ENCODE peak calls at places on chromosomes 3 and 15, in eight cellular contexts. K is PC-3, C is MM.1S, Y is ovary, E is right atrium auricular region, P is IMR-90, S is tibial artery, Q is hepatocyte. A is an unnamed sample. For H3K4me1, the result is how much of the 10 kb centered on the place peaks cover.

GRCh38 chr3:10870296-10870695 is 54.3 kb downstream of the SLC6A11 start:
- DNase-seq in E (no peak), K (no peak), C (no peak), Q (no peak), S (no peak), P (no peak), Y (no peak), A (no peak)

GRCh38 chr3:141669434-141669833 is 68.7 kb upstream of the RNF7 start:
- DNase-seq in Y (no peak), Q (no peak), C (no peak), S (no peak), P (no peak), E (no peak), K (no peak), A (no peak)

GRCh38 chr15:101657968-101658784 is 6.0 kb upstream of the TM2D3 start:
- DNase-seq in Q (no peak), C (no peak), E (no peak), P (no peak), Y (no peak), K (no peak), S (no peak), A (peak)

GRCh38 chr15:45162771-45163507 is 24.8 kb downstream of the SHF start:
- DNase-seq in S (peak), P (peak), Q (peak), K (peak), C (peak), Y (peak), E (peak), A (peak)

GRCh38 chr3:194705227-194705626 is 19.5 kb downstream of the FAM43A start:
- DNase-seq in E (no peak), K (no peak), Q (no peak), Y (no peak), C (no peak), S (no peak), P (no peak), A (no peak)

GRCh38 chr15:37071134-37071533 is 29.2 kb downstream of the MEIS2 start:
- DNase-seq in C (no peak), S (no peak), P (no peak), K (no peak), Q (no peak), Y (no peak), E (no peak), A (no peak)

GRCh38 chr15:82300883-82301282 is 38.3 kb downstream of the SAXO2 start:
- DNase-seq in S (no peak), Y (no peak), C (no peak), E (no peak), P (no peak), K (no peak), Q (no peak), A (peak)

GRCh38 chr3:52714335-52715302 is 8.7 kb downstream of the SPCS1 start:
- DNase-seq in C (no peak), E (no peak), Y (no peak), P (no peak), Q (peak), S (no peak), K (no peak), A (no peak)

GRCh38 chr15:70245932-70246622 is 148.4 kb upstream of the TLE3 start:
- DNase-seq in P (peak), Y (no peak), S (peak), Q (no peak), C (no peak), K (peak), E (no peak), A (peak)

GRCh38 chr3:3799173-3800075 is at the start of gene LRRN1:
- DNase-seq in Q (peak), P (no peak), S (peak), Y (peak), C (peak), E (no peak), K (no peak), A (peak)

GRCh38 chr15:95712785-95713184 is 617.7 kb upstream of the NR2F2 start:
- DNase-seq in E (no peak), C (no peak), P (peak), K (peak), Y (no peak), S (no peak), Q (no peak), A (no peak)

GRCh38 chr15:45091161-45091560 is 22.8 kb downstream of the DUOX2 start:
- DNase-seq in Y (no peak), C (no peak), Q (peak), P (peak), E (no peak), S (no peak), K (no peak), A (no peak)

GRCh38 chr3:169841171-169841570 is 28.5 kb upstream of the LRRC34 start:
- DNase-seq in K (no peak), Y (no peak), P (no peak), E (no peak), S (no peak), C (no peak), Q (no peak), A (no peak)

GRCh38 chr3:20935791-20936190 is 749.8 kb upstream of the SGO1 start:
- DNase-seq in S (no peak), Q (no peak), E (no peak), C (no peak), P (no peak), Y (no peak), K (no peak), A (no peak)

GRCh38 chr15:48473667-48474066 is 142.4 kb downstream of the DUT start:
- DNase-seq in Y (no peak), Q (no peak), P (no peak), C (no peak), E (no peak), K (no peak), S (no peak), A (no peak)

GRCh38 chr15:28913171-28913765 is 27.5 kb downstream of the APBA2 start:
- DNase-seq in K (no peak), P (peak), S (no peak), E (no peak), Q (no peak), Y (no peak), C (no peak), A (no peak)

GRCh38 chr15:45429974-45430792 is 51.8 kb upstream of the GATM start:
- DNase-seq in C (peak), K (peak), E (peak), P (peak), Y (peak), S (peak), Q (peak), A (peak)

GRCh38 chr3:197183582-197183981 is 114.8 kb downstream of the DLG1 start:
- DNase-seq in E (no peak), C (no peak), P (no peak), S (no peak), Y (no peak), Q (no peak), K (no peak), A (no peak)

GRCh38 chr3:197186887-197187588 is 111.4 kb downstream of the DLG1 start:
- DNase-seq in K (peak), Q (peak), P (peak), S (no peak), Y (no peak), C (peak), E (no peak), A (no peak)

GRCh38 chr3:197178998-197179397 is 119.4 kb downstream of the DLG1 start:
- DNase-seq in P (no peak), Y (no peak), E (no peak), K (no peak), S (no peak), C (no peak), Q (no peak), A (no peak)

GRCh38 chr3:197181751-197182150 is 116.7 kb downstream of the DLG1 start:
- DNase-seq in Y (no peak), S (peak), C (no peak), E (no peak), P (peak), K (no peak), Q (peak), A (peak)
- H3K4me3 ChIP-seq in Y (no peak), S (no peak), C (no peak), E (no peak), P (no peak), K (no peak), Q (no peak), A (no peak)

GRCh38 chr3:42115223-42115622 is 24.1 kb downstream of the TRAK1 start:
- DNase-seq in C (no peak), Q (no peak), P (no peak), K (no peak), Y (no peak), E (no peak), S (no peak), A (no peak)

GRCh38 chr3:42115946-42116345 is 24.8 kb downstream of the TRAK1 start:
- DNase-seq in E (no peak), S (no peak), K (no peak), Y (no peak), Q (no peak), C (no peak), P (no peak), A (no peak)

GRCh38 chr3:42116466-42116865 is 25.3 kb downstream of the TRAK1 start:
- DNase-seq in E (no peak), Q (no peak), K (no peak), P (peak), Y (no peak), C (no peak), S (no peak), A (no peak)

GRCh38 chr3:42118762-42119361 is 27.7 kb downstream of the TRAK1 start:
- DNase-seq in E (no peak), K (peak), S (no peak), Q (peak), P (peak), C (peak), Y (no peak), A (no peak)

GRCh38 chr3:42117175-42118008 is 26.2 kb downstream of the TRAK1 start:
- DNase-seq in Q (peak), C (no peak), E (no peak), P (peak), S (peak), K (peak), Y (no peak), A (peak)
- TF ChIP-seq CTCF in Q (peak), C (no peak), E (no peak), P (peak), S (peak), K (peak), Y (no peak), A (peak)

GRCh38 chr3:111739241-111739952 is 119.7 kb upstream of the PHLDB2 start:
- DNase-seq in E (no peak), S (no peak), C (no peak), K (peak), P (peak), Q (no peak), Y (no peak), A (no peak)

GRCh38 chr3:111738238-111738637 is 120.8 kb upstream of the PHLDB2 start:
- DNase-seq in K (no peak), Y (no peak), P (no peak), S (no peak), E (no peak), Q (no peak), C (peak), A (no peak)

GRCh38 chr3:111738790-111739189 is 120.3 kb upstream of the PHLDB2 start:
- DNase-seq in Y (no peak), Q (no peak), S (no peak), K (no peak), E (no peak), P (no peak), C (no peak), A (no peak)

GRCh38 chr3:111737056-111737711 is 121.9 kb upstream of the PHLDB2 start:
- DNase-seq in Y (peak), C (no peak), K (no peak), E (no peak), P (no peak), S (no peak), Q (no peak), A (no peak)

GRCh38 chr3:111737712-111738097 is 121.4 kb upstream of the PHLDB2 start:
- DNase-seq in Y (peak), Q (peak), P (peak), S (peak), C (peak), E (peak), K (peak), A (peak)
- H3K4me1 ChIP-seq in Y (under half), Q (under half), P (under half), S (under half), C (under half), E (under half), K (half or more), A (under half)

DNA sequence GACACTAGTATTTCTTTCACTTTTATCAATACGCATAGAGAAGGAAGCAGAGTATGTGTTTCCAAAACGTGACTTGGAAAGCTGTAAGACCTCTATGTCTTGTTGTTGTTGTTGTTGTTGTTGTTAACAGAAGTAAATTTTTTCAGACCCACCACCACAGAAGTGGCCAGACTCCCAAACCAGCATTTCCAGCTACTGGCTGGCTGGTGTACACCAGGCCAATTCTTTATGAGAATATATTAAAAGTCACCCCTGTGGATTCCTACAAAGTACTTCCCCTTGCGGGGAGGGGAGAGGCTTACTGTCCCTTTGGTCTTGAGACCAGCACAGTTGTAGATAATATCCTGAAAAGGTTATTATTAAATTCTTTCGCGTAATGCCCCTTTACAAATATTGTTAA is 1.6 kb upstream of the FOXP1 start:
- DNase-seq in E (no peak), C (no peak), P (no peak), S (peak), Y (no peak), Q (no peak), K (peak), A (no peak)
- H3K4me3 ChIP-seq in E (no peak), C (no peak), P (no peak), S (peak), Y (no peak), Q (no peak), K (peak), A (no peak)

DNA sequence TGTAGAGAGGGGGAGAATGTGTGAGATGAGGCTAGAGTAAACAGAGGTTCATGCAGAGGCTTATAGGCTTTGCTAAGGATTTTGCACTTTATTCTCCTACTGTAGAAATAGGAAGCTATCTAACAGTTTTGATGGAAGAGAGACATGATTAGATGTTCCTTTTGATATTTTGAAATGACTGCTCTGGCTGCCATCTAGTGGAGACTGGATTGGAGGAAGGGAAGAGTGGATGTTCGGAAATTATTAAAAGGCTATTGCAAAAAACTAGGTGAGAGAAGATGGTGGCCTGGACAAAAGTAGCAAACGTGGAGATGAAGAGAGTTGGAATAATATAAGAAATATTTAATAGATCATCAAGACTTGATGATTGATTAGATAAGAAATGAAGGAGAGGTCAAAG is 42.2 kb downstream of the SYN2 start:
- DNase-seq in Y (no peak), S (no peak), C (no peak), Q (peak), E (no peak), P (no peak), K (peak), A (no peak)
- TF ChIP-seq CTCF in Y (no peak), S (no peak), C (no peak), Q (peak), E (no peak), P (no peak), K (peak), A (no peak)

GRCh38 chr3:42035007-42035406 is 56.1 kb upstream of the TRAK1 start:
- DNase-seq in C (no peak), S (no peak), Y (no peak), Q (no peak), E (no peak), K (no peak), P (no peak), A (no peak)
- H3K4me1 ChIP-seq in C (under half), S (half or more), Y (under half), Q (under half), E (half or more), K (under half), P (under half), A (under half)

GRCh38 chr15:60584355-60585023 is 105.5 kb upstream of the ICE2 start:
- DNase-seq in P (no peak), Q (no peak), C (peak), K (no peak), E (no peak), Y (no peak), S (no peak), A (no peak)

GRCh38 chr15:60580650-60581415 is 101.9 kb upstream of the ICE2 start:
- DNase-seq in E (no peak), Q (no peak), Y (no peak), K (no peak), S (no peak), C (no peak), P (no peak), A (no peak)

GRCh38 chr15:60583194-60583593 is 104.3 kb upstream of the ICE2 start:
- DNase-seq in S (no peak), Y (no peak), C (no peak), P (no peak), K (no peak), Q (no peak), E (no peak), A (no peak)

GRCh38 chr15:60583946-60584345 is 105.0 kb upstream of the ICE2 start:
- DNase-seq in S (no peak), Q (no peak), K (no peak), E (no peak), P (no peak), C (peak), Y (no peak), A (no peak)

GRCh38 chr15:60582370-60583036 is 103.6 kb upstream of the ICE2 start:
- DNase-seq in K (no peak), C (no peak), E (no peak), Q (no peak), P (peak), S (no peak), Y (no peak), A (no peak)
- H3K4me3 ChIP-seq in K (no peak), C (no peak), E (no peak), Q (no peak), P (no peak), S (no peak), Y (no peak), A (no peak)